ENCODE peak calls at places on chromosome 13, in nine cellular contexts. D is D341Med; G is NCI-H748 treated with DMSO at 0.1 percent for 48 hours; W is left lung; R is activated CD8-positive, alpha-beta memory T cell treated with anti-CD3 and anti-CD28 coated beads for 48 hours; O is NCI-H2081; Q is DMS53; E is cardiac fibroblast; J is effector CD4-positive, alpha-beta T cell. B is an unnamed sample.

GRCh38 chr13:25732146-25732865 is 319.5 kb downstream of the SHISA2 start:
- DNase-seq in D (no peak), G (no peak), W (no peak), R (no peak), O (no peak), Q (peak), E (peak), J (no peak), B (no peak)

GRCh38 chr13:46648166-46648607 is 95.2 kb downstream of the LRCH1 start:
- DNase-seq in D (no peak), G (peak), W (no peak), R (no peak), O (peak), Q (peak), E (no peak), J (no peak), B (no peak)

GRCh38 chr13:35349673-35350278 is 126.7 kb downstream of the MAB21L1 start:
- DNase-seq in D (no peak), G (no peak), W (no peak), R (no peak), O (no peak), Q (peak), E (peak), J (no peak), B (peak)

GRCh38 chr13:109362606-109363005 is 423.8 kb downstream of the IRS2 start:
- DNase-seq in D (no peak), G (no peak), W (no peak), R (no peak), O (no peak), Q (peak), E (no peak), J (no peak), B (no peak)

GRCh38 chr13:86591862-86592261 is 792.6 kb upstream of the SLITRK6 start:
- DNase-seq in D (no peak), G (no peak), W (no peak), R (no peak), O (no peak), Q (no peak), E (peak), J (no peak), B (no peak)

GRCh38 chr13:105050696-105051095 is 1484.8 kb downstream of the EFNB2 start:
- DNase-seq in D (no peak), G (no peak), W (no peak), R (no peak), O (no peak), Q (no peak), E (peak), J (no peak), B (no peak)

GRCh38 chr13:82147526-82147925 is 1734.7 kb downstream of the SLITRK1 start:
- DNase-seq in D (no peak), G (no peak), W (no peak), R (no peak), O (no peak), Q (no peak), E (no peak), J (no peak), B (no peak)

GRCh38 chr13:30364133-30364532 is 56.8 kb upstream of the KATNAL1 start:
- DNase-seq in D (no peak), G (no peak), W (no peak), R (no peak), O (no peak), Q (no peak), E (peak), J (no peak), B (no peak)